ENCODE peak calls at places on chromosomes 5 and 9, in five cellular contexts. Z is GM23338, E is HCT116, G is transverse colon, F is sigmoid colon. H is an unnamed sample.

GRCh38 chr9:8856686-8857329 is 1057.2 kb upstream of the DMAC1 start:
- DNase-seq in Z (peak; percentile 68), G (peak; percentile 11), F (no peak), E (no peak), H (no peak)

GRCh38 chr9:136118061-136118366 is 661 bp downstream of the TMEM250 start:
- DNase-seq in Z (peak; percentile 54), E (no peak), G (no peak), F (no peak), H (no peak)

GRCh38 chr5:61306531-61307195 is 25.4 kb upstream of the ZSWIM6 start:
- DNase-seq in Z (no peak), E (no peak), F (no peak), G (no peak), H (no peak)

GRCh38 chr5:1330146-1330846 is 14.6 kb downstream of the CLPTM1L start:
- DNase-seq in F (peak; percentile 56), Z (no peak), G (peak; percentile 61), E (no peak), H (no peak)

GRCh38 chr5:59034498-59035186 is 451.8 kb downstream of the RAB3C start:
- DNase-seq in E (no peak), G (no peak), F (no peak), Z (peak; percentile 64), H (no peak)

GRCh38 chr9:30058463-30058862 is 2326.0 kb upstream of the ACO1 start:
- DNase-seq in Z (no peak), G (no peak), F (no peak), E (no peak), H (no peak)

GRCh38 chr9:114177423-114178064 is 22.2 kb downstream of the COL27A1 start:
- DNase-seq in Z (no peak), G (no peak), E (no peak), F (no peak), H (no peak)

GRCh38 chr5:168089201-168089887 is 202.1 kb upstream of the WWC1 start:
- DNase-seq in Z (no peak), G (no peak), E (no peak), F (no peak), H (no peak)

GRCh38 chr5:156103116-156103860 is 223.7 kb upstream of the SGCD start:
- DNase-seq in F (no peak), G (no peak), Z (no peak), E (no peak), H (no peak)

GRCh38 chr5:36398137-36398536 is 96.4 kb upstream of the RANBP3L start:
- DNase-seq in E (peak; percentile 28), F (no peak), Z (peak; percentile 30), G (no peak), H (no peak)

GRCh38 chr9:134738869-134739659 is 97.5 kb downstream of the COL5A1 start:
- DNase-seq in Z (peak; percentile 85), G (peak; percentile 63), E (peak; percentile 12), F (peak; percentile 91), H (no peak)

GRCh38 chr9:116870566-116870965 is 183.5 kb downstream of the TRIM32 start:
- DNase-seq in Z (peak; percentile 57), F (no peak), G (no peak), E (peak; percentile 63), H (no peak)

GRCh38 chr9:19104528-19105282 is 2.0 kb upstream of the HAUS6 start:
- DNase-seq in Z (no peak), G (no peak), E (no peak), F (no peak), H (no peak)

GRCh38 chr5:58107704-58108103 is 352.2 kb downstream of the PLK2 start:
- DNase-seq in Z (no peak), E (no peak), F (no peak), G (no peak), H (no peak)

GRCh38 chr9:106718996-106719395 is 144.0 kb upstream of the ZNF462 start:
- DNase-seq in G (no peak), F (no peak), E (no peak), Z (no peak), H (no peak)

GRCh38 chr5:74762599-74762998 is 4.3 kb downstream of the GFM2 start:
- DNase-seq in F (no peak), G (no peak), Z (no peak), E (peak; percentile 76), H (no peak)

GRCh38 chr5:31554552-31554951 is 22.5 kb downstream of the C5orf22 start:
- DNase-seq in G (no peak), E (no peak), F (no peak), Z (no peak), H (no peak)

GRCh38 chr9:78441396-78441795 is 144.5 kb downstream of the PSAT1 start:
- DNase-seq in Z (no peak), E (no peak), G (no peak), F (no peak), H (no peak)

GRCh38 chr9:88741335-88741734 is 206.4 kb downstream of the NXNL2 start:
- DNase-seq in Z (peak; percentile 63), F (no peak), G (no peak), E (no peak), H (no peak)

GRCh38 chr5:116497648-116498047 is 77.0 kb downstream of the SEMA6A start:
- DNase-seq in Z (no peak), G (no peak), F (no peak), E (no peak), H (no peak)

DNA sequence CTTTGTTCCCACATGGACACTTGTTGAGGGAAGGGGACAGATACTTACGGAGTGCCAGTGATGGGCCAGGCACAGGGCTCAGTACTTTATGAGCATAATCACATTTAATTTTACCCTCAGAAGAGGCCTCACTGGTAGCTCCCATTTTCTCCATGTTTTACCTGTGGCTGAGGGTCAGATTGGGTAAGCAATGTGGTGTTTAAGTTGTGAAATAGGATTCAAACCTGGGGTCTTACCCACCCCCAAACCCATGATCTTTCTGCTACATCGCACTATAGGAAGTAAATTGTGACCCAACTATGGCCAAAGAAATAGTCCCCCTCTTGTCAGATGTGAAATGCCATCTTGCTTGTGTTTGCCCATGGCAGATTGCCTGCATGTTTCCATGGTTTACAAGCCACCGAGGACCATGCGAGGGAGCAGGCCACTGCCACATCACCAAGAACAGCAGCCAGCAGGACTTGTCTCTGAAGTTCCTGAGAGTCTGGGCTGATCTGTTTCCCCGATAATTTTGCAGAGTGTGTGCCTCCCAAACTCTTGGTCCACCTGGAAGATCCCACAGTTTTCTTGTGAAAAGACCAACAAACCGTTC is 95.4 kb downstream of the MACROH2A1 start:
- DNase-seq in E (no peak), F (no peak), Z (peak; percentile 17), G (no peak), H (no peak)
- H3K27ac ChIP-seq in E (no peak overlapping the region), F (no peak overlapping the region), Z (no peak overlapping the region), G (no peak overlapping the region), H (no peak overlapping the region)

GRCh38 chr9:68870049-68870448 is 143.9 kb downstream of the PRKACG start:
- DNase-seq in Z (no peak), G (no peak), F (no peak), E (no peak), H (no peak)
- TF ChIP-seq POLR2AphosphoS5 in Z (no peak), G (no peak), F (peak; percentile 26), E (no peak), H (no peak)

GRCh38 chr9:87595605-87596004 is 97.9 kb downstream of the DAPK1 start:
- DNase-seq in G (no peak), F (peak; percentile 82), E (no peak), Z (peak; percentile 71), H (no peak)

GRCh38 chr9:87594662-87595061 is 97.0 kb downstream of the DAPK1 start:
- DNase-seq in F (no peak), Z (no peak), E (no peak), G (no peak), H (no peak)

GRCh38 chr9:87594218-87594617 is 96.6 kb downstream of the DAPK1 start:
- DNase-seq in G (no peak), Z (no peak), E (no peak), F (no peak), H (no peak)

GRCh38 chr9:87590996-87591395 is 93.3 kb downstream of the DAPK1 start:
- DNase-seq in F (no peak), E (no peak), Z (no peak), G (no peak), H (no peak)

DNA sequence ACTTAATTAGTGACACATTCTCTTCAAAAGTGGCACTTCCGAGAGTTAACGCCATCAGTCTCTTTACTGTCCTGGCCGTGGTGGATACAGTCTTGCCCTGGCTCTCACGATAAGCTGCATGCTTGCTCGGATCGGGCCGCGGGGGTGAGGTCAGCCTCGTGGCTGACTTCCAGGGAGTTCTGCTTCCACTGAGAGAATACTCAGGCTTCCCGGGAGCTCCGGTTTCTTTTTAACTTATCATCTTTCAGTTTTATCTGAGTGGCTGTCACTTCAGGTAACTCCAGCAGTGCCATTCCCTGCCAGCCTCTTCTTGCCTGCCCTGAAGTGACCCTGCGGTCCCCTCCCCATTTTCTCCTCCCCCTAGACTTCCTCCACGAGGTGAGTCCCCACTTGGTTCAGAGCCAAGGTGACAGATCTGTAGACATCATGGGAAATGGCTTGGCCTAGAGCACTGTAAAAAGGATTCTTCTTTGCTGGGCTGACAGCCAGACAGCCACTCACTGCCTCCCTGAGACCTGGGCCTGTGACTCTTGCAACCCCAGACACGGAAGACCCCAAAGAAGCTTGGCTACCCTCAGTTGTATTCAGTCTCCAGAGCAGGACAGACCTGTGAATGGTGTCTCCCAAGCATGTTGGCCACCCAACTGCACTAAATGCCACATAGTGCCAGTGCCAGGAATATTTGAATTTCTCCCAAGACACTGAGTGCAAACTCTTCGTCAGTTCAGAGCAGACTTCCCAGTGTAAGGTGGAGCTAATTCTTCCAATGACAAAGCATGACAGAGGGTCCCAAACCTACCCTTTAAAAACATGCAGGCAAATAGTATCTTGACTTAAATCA is 95.1 kb downstream of the DAPK1 start:
- DNase-seq in Z (no peak), E (no peak), F (peak; percentile 84), G (peak; percentile 33), H (no peak)
- H3K27ac ChIP-seq in Z (peak overlapping the region; percentile 85), E (no peak overlapping the region), F (peak overlapping the region; percentile 83), G (peak overlapping the region; percentile 54), H (no peak overlapping the region)

DNA sequence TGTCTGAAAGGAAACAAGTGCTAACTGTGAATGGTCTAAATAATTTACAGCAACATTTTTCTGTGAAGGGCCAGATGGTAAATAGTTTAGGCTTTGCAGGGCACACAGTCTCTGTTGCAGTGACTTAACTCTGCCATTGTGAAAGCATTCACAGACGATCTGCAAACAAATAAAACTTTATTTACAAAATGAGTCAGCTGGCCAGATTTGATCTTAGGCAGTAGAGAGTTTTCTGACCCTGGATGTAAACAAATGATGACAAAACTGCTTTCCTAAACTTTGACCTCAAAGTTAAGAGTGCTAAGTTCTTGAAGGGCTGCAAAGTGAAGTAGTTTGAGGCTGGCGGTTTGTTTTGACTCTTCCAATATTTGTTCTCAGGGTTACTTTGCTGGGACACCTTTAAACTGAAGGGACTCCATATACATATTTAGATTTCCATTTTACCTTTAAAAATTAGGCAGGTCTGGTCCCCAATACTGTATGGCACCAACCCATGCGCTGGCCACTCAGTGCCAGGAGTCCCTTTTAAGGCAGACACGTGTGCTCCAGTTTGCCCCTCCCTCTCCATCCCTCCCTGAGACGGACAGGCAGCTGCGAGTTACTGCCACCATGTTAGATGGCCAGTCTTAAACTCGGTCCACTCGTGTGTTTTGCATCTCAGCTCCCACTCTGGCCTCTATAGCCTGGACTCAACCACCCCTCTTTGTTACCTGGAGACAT is 4.0 kb upstream of the ADAMTS16 start:
- DNase-seq in E (no peak), Z (no peak), G (no peak), F (no peak), H (no peak)
- TF ChIP-seq POLR2AphosphoS5 in E (no peak), Z (no peak), G (no peak), F (no peak), H (no peak)